ENCODE peak calls at places on chromosomes 11 and 22, in five cellular contexts. B is brain microvascular endothelial cell, I is GM13977, Y is AG04449, C is RWPE2. P is an unnamed sample.

GRCh38 chr11:94330789-94331188 is 26.4 kb downstream of the IZUMO1R start:
- DNase-seq in B (no peak), I (no peak), Y (no peak), C (no peak), P (peak)

GRCh38 chr11:57434640-57435546 is 8.0 kb upstream of the SLC43A3 start:
- DNase-seq in B (peak), I (no peak), Y (peak), C (no peak), P (peak)

GRCh38 chr11:124748100-124748418 is 4.0 kb downstream of the VSIG2 start:
- DNase-seq in B (no peak), I (peak), Y (no peak), C (no peak), P (no peak)

GRCh38 chr11:102047305-102047924 is at the start of gene CFAP300:
- DNase-seq in B (peak), I (peak), Y (peak), C (peak), P (no peak)

GRCh38 chr11:20207781-20208621 is 47.7 kb upstream of the DBX1 start:
- DNase-seq in B (no peak), I (no peak), Y (no peak), C (no peak), P (no peak)

GRCh38 chr22:48975886-48976285 is 851.8 kb downstream of the BRD1 start:
- DNase-seq in B (no peak), I (no peak), Y (no peak), C (no peak), P (no peak)

GRCh38 chr11:64450168-64450560 is 91.2 kb downstream of the RPS6KA4 start:
- DNase-seq in B (no peak), I (no peak), Y (no peak), C (no peak), P (no peak)

GRCh38 chr11:94449437-94449836 is 44.2 kb downstream of the MRE11 start:
- DNase-seq in B (peak), I (no peak), Y (no peak), C (no peak), P (peak)

GRCh38 chr22:39184586-39185577 is 32.4 kb upstream of the CBX7 start:
- DNase-seq in B (no peak), I (no peak), Y (no peak), C (no peak), P (no peak)

GRCh38 chr11:119713361-119714040 is 15.5 kb downstream of the NECTIN1 start:
- DNase-seq in B (no peak), I (no peak), Y (no peak), C (no peak), P (no peak)

GRCh38 chr11:114077482-114078305 is 18.2 kb downstream of the ZBTB16 start:
- DNase-seq in B (no peak), I (no peak), Y (no peak), C (no peak), P (no peak)

GRCh38 chr11:121336279-121336947 is 43.8 kb downstream of the SC5D start:
- DNase-seq in B (no peak), I (no peak), Y (no peak), C (no peak), P (no peak)

GRCh38 chr22:37051629-37052385 is at the start of gene KCTD17:
- DNase-seq in B (peak), I (peak), Y (no peak), C (no peak), P (no peak)

GRCh38 chr11:72234514-72234830 is 9.5 kb downstream of the PHOX2A start:
- DNase-seq in B (no peak), I (peak), Y (no peak), C (no peak), P (no peak)

GRCh38 chr22:49015459-49015858 is 812.2 kb downstream of the BRD1 start:
- DNase-seq in B (no peak), I (no peak), Y (no peak), C (no peak), P (no peak)

GRCh38 chr11:295351-296205 is 3.7 kb downstream of the IFITM5 start:
- DNase-seq in B (no peak), I (no peak), Y (no peak), C (no peak), P (no peak)

GRCh38 chr22:38569972-38570840 is at the start of gene DMC1:
- DNase-seq in B (peak), I (peak), Y (no peak), C (peak), P (peak)

GRCh38 chr11:132054822-132055221 is 684.4 kb downstream of the NTM start:
- DNase-seq in B (peak), I (no peak), Y (peak), C (no peak), P (peak)

GRCh38 chr11:127625402-127625801 is 624.8 kb upstream of the KIRREL3 start:
- DNase-seq in B (no peak), I (no peak), Y (no peak), C (no peak), P (no peak)

GRCh38 chr11:127108838-127109237 is 108.3 kb upstream of the KIRREL3 start:
- DNase-seq in B (no peak), I (no peak), Y (no peak), C (no peak), P (no peak)

GRCh38 chr11:68302256-68303054 is 9.9 kb upstream of the LRP5 start:
- DNase-seq in B (peak), I (no peak), Y (no peak), C (no peak), P (no peak)

GRCh38 chr11:82384308-82384707 is 349.4 kb downstream of the FAM181B start:
- DNase-seq in B (no peak), I (no peak), Y (no peak), C (no peak), P (no peak)

GRCh38 chr11:102625163-102625562 is at the start of gene MMP20:
- DNase-seq in B (no peak), I (no peak), Y (no peak), C (no peak), P (no peak)

GRCh38 chr11:61636676-61637075 is 43.5 kb upstream of the DAGLA start:
- DNase-seq in B (no peak), I (no peak), Y (no peak), C (no peak), P (no peak)

GRCh38 chr22:42171946-42172345 is 41.3 kb upstream of the CYP2D6 start:
- DNase-seq in B (no peak), I (no peak), Y (no peak), C (no peak), P (no peak)

GRCh38 chr11:88827018-88827676 is 238.6 kb downstream of the GRM5 start:
- DNase-seq in B (no peak), I (no peak), Y (no peak), C (no peak), P (no peak)

GRCh38 chr11:133928628-133929059 is 28.1 kb downstream of the IGSF9B start:
- DNase-seq in B (no peak), I (no peak), Y (no peak), C (peak), P (no peak)

GRCh38 chr22:36075724-36076123 is 47.1 kb upstream of the RBFOX2 start:
- DNase-seq in B (no peak), I (no peak), Y (no peak), C (no peak), P (no peak)

DNA sequence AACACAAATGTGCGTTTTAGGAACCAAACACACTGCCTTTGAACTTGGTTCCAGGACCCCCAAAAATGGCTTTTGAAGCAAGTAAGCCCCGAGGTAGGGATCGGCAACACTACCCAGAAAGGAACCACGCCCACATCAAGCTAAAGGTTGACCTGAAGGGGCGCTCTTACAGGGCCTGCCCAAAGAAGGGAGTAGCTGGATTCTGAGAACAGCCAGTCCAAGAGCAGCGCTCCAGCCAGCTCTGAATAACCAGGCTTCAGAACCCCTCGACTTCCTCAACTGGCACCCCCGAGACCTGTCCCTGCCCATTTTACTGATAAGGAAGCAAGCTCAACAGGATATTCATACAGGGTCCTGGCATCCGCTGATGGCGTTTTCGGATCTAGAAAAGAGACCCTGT is 18.9 kb upstream of the MOB2 start:
- DNase-seq in B (no peak), I (no peak), Y (no peak), C (no peak), P (no peak)
- TF ChIP-seq CTCF in B (peak), I (no peak), Y (no peak), C (no peak), P (no peak)

GRCh38 chr11:29634248-29634647 is 382.6 kb downstream of the KCNA4 start:
- DNase-seq in B (no peak), I (no peak), Y (no peak), C (no peak), P (no peak)
- TF ChIP-seq CTCF in B (peak), I (no peak), Y (no peak), C (peak), P (no peak)

DNA sequence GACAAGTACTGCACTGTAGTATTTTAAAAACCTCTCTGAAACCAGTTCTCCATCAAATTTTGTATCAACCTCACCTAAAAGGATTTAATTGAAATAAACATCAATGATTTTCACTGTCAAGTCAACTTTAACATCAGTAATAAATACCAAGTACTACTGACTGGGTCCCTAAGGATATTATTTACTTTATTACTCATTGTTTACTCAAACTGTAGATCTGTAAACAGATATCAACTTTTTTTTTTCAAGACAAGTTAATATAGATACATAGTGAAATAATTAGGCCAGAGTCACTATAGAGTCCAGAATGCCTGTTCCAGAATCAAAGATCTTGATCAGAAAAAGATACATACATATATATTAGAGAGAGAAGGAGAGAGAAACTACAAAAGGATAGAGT is 1.6 kb downstream of the RNF141 start:
- DNase-seq in B (no peak), I (no peak), Y (no peak), C (no peak), P (no peak)
- TF ChIP-seq CTCF in B (no peak), I (no peak), Y (no peak), C (no peak), P (no peak)

DNA sequence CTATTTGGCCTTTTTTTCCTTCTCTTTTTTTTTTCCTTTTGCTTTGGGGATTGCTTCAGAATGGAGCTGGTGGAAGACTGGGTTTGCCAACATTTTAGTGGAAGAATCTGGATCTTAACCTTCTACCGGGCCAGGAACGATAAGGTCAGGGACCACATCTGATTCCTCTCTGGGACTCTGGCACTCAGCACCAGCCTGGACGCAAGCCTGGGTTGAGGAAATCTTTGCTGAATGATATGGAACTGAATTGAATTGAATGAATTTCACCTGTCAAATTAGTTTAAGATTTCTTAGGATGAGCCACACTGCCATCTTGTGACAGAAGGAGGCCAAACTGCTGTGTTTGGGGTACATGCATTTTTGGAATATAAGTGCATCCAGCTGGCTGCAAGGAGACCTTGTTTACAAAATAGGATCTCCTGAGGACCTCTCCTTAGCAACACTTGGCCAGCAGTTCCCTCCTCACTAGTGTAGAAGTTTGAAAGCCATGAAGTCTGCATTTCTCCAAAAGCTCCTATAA is 30.4 kb downstream of the TPBGL start:
- DNase-seq in B (no peak), I (peak), Y (no peak), C (peak), P (peak)
- TF ChIP-seq CTCF in B (peak), I (peak), Y (peak), C (peak), P (peak)

P was measured in foreskin keratinocyte.